ENCODE peak calls at places on chromosomes 16 and 17, in four cellular contexts. One of them, this sample, is unnamed.

GRCh38 chr16:49287572-49287971 is 5.9 kb upstream of the CBLN1 start:
- DNase-seq in effector memory CD4-positive, alpha-beta T cell: no peak
- DNase-seq in PC-3: no peak
- DNase-seq in fibroblast of villous mesenchyme: no peak
- DNase-seq in this sample: no peak

GRCh38 chr16:72859581-72859980 is 188.3 kb downstream of the ZFHX3 start:
- DNase-seq in PC-3: no peak
- DNase-seq in fibroblast of villous mesenchyme: no peak
- DNase-seq in effector memory CD4-positive, alpha-beta T cell: no peak
- DNase-seq in this sample: no peak

GRCh38 chr17:21129023-21129681 is 2.4 kb downstream of the DHRS7B start:
- DNase-seq in fibroblast of villous mesenchyme: peak
- DNase-seq in PC-3: peak
- DNase-seq in effector memory CD4-positive, alpha-beta T cell: no peak
- DNase-seq in this sample: peak

GRCh38 chr16:88649924-88650748 is 717 bp downstream of the CYBA start:
- DNase-seq in PC-3: no peak
- DNase-seq in fibroblast of villous mesenchyme: peak
- DNase-seq in effector memory CD4-positive, alpha-beta T cell: no peak
- DNase-seq in this sample: peak

GRCh38 chr16:2009791-2010510 is at the start of gene ZNF598:
- DNase-seq in effector memory CD4-positive, alpha-beta T cell: peak
- DNase-seq in fibroblast of villous mesenchyme: peak
- DNase-seq in PC-3: peak
- DNase-seq in this sample: peak

GRCh38 chr16:68436581-68436980 is 11.7 kb downstream of the SMPD3 start:
- DNase-seq in fibroblast of villous mesenchyme: no peak
- DNase-seq in effector memory CD4-positive, alpha-beta T cell: no peak
- DNase-seq in PC-3: peak
- DNase-seq in this sample: no peak

GRCh38 chr16:11306997-11307638 is 26.0 kb upstream of the PRM1 start:
- DNase-seq in fibroblast of villous mesenchyme: peak
- DNase-seq in effector memory CD4-positive, alpha-beta T cell: no peak
- DNase-seq in PC-3: no peak
- DNase-seq in this sample: no peak

GRCh38 chr17:79005063-79005861 is 4.3 kb downstream of the CANT1 start:
- DNase-seq in PC-3: peak
- DNase-seq in effector memory CD4-positive, alpha-beta T cell: no peak
- DNase-seq in fibroblast of villous mesenchyme: no peak
- DNase-seq in this sample: no peak

GRCh38 chr16:8920676-8921625 is 38.8 kb downstream of the LITAFD start:
- DNase-seq in effector memory CD4-positive, alpha-beta T cell: no peak
- DNase-seq in fibroblast of villous mesenchyme: no peak
- DNase-seq in PC-3: no peak
- DNase-seq in this sample: no peak

This sample was measured in RKO.